ENCODE peak calls at places on chromosomes 16 and 17, in four cellular contexts. One of them, this sample, is unnamed.

GRCh38 chr17:29576214-29577008 is 7.9 kb downstream of the TP53I13 start:
- DNase-seq in fibroblast of mammary gland: no peak
- DNase-seq in upper lobe of right lung: no peak
- DNase-seq in GM12865: no peak
- DNase-seq in this sample: no peak

GRCh38 chr16:25796239-25796638 is 104.5 kb downstream of the HS3ST4 start:
- DNase-seq in upper lobe of right lung: no peak
- DNase-seq in GM12865: no peak
- DNase-seq in fibroblast of mammary gland: no peak
- DNase-seq in this sample: no peak

GRCh38 chr16:72480926-72481325 is 309.0 kb upstream of the PMFBP1 start:
- DNase-seq in upper lobe of right lung: no peak
- DNase-seq in fibroblast of mammary gland: peak
- DNase-seq in GM12865: no peak
- DNase-seq in this sample: peak

GRCh38 chr16:10729649-10730048 is 14.0 kb upstream of the NUBP1 start:
- DNase-seq in GM12865: no peak
- DNase-seq in upper lobe of right lung: no peak
- DNase-seq in fibroblast of mammary gland: peak
- DNase-seq in this sample: peak

GRCh38 chr17:49333806-49334205 is 28.2 kb downstream of the ZNF652 start:
- DNase-seq in upper lobe of right lung: no peak
- DNase-seq in fibroblast of mammary gland: peak
- DNase-seq in GM12865: no peak
- DNase-seq in this sample: peak

GRCh38 chr17:68972119-68972704 is 17.0 kb upstream of the ABCA8 start:
- DNase-seq in GM12865: peak
- DNase-seq in fibroblast of mammary gland: peak
- DNase-seq in upper lobe of right lung: no peak
- DNase-seq in this sample: peak

GRCh38 chr17:67392111-67392510 is 15.0 kb downstream of the PITPNC1 start:
- DNase-seq in fibroblast of mammary gland: no peak
- DNase-seq in upper lobe of right lung: no peak
- DNase-seq in GM12865: peak
- DNase-seq in this sample: no peak

GRCh38 chr16:68116256-68116853 is 31.2 kb downstream of the NFATC3 start:
- DNase-seq in GM12865: peak
- DNase-seq in fibroblast of mammary gland: peak
- DNase-seq in upper lobe of right lung: no peak
- DNase-seq in this sample: peak

GRCh38 chr17:1087381-1088241 is 90.7 kb downstream of the TIMM22 start:
- DNase-seq in GM12865: no peak
- DNase-seq in fibroblast of mammary gland: no peak
- DNase-seq in upper lobe of right lung: peak
- DNase-seq in this sample: peak

DNA sequence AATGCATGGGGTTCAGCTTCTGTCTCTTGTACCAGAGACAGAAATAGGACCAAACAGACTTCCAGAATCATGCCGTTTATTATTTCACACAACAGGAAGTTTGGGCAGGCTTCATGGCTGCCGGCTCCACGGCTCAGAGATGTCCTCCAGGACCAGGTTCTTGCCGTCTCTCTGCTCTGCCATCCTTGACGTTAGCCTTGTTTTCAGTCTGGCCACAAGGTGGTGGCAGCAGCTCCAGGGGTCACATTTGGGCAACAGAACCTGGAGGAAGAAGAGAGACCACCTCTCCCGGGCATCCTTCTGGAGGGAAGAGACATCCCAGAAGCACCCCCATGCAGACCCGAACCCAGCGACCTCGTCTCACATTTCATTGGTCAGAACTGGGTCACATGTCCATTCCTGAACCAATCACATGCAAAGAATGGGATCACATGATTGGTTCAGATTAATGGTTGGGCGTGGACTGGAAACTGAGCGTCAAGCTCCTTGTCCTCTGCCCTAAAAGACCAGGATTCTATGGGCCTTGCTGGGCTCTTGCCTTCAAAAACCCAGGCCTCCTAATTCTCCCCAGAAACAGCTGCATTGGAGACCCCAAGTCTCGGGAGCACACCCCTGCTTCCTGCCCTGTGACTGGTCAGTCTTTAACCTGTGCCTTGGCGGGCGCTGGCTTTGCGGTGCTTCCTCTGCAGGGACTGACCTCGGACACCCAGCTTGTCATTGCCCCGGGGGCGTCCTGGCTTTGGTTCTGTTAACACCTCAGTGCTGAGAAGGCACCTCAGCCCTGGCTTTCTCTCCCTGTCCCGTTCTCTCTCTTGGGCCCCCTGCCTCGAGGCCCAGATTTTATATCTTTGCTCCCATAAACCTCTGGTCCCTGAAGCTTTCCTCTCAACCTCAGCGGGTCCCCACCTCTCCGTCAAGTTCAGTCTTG is 63.3 kb downstream of the IRF8 start:
- DNase-seq in upper lobe of right lung: no peak
- DNase-seq in fibroblast of mammary gland: no peak
- DNase-seq in GM12865: no peak
- DNase-seq in this sample: no peak
- TF ChIP-seq CTCF in upper lobe of right lung: no peak
- TF ChIP-seq CTCF in fibroblast of mammary gland: no peak
- TF ChIP-seq CTCF in GM12865: no peak
- TF ChIP-seq CTCF in this sample: no peak

DNA sequence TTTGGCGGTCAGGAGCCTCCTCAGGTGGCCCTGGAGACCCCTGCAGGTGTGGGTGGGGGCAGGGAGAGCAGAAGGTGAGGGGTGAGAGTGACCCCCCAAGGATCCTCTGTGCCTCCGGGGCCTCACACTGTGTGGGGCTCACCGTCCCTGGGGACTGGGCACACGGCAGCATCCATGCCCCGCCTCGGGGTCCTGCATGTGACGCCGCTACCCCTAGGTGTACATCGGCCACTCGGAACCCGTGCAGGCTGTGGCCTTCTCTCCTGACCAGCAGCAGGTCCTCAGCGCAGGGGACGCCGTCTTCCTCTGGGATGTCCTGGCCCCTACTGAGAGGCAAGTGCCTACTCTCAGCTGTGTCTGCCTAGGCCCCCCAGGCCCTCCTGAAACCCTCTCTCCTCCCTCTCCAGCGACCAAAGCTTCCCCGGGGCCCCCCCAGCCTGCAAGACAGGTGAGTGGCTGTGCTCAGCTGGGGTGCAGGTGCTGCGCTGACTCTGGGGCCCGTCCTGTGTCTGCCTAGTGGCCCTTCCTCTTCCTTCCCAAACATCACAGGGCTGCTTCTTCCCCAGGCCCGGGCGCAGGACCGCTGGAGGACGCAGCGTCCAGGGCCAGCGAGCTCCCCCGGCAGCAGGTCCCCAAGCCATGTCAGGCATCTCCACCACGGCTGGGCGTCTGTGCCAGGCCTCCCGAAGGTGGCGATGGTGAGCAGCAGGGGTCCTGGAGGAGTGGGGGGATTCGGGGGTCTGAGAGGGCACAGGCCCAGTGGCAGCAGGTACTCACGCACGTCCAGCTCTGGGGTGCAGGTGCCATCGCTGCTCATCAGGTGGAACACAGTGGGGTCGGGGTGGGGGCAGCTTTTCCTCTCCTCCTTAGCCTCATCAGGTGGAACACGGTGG is 9.0 kb upstream of the RHOT2 start:
- DNase-seq in upper lobe of right lung: no peak
- DNase-seq in GM12865: no peak
- DNase-seq in fibroblast of mammary gland: no peak
- DNase-seq in this sample: no peak
- TF ChIP-seq CTCF in upper lobe of right lung: no peak
- TF ChIP-seq CTCF in GM12865: no peak
- TF ChIP-seq CTCF in fibroblast of mammary gland: peak
- TF ChIP-seq CTCF in this sample: no peak

GRCh38 chr17:73215414-73215813 is 22.6 kb downstream of the COG1 start:
- DNase-seq in upper lobe of right lung: no peak
- DNase-seq in GM12865: no peak
- DNase-seq in fibroblast of mammary gland: no peak
- DNase-seq in this sample: no peak
- TF ChIP-seq CTCF in upper lobe of right lung: no peak
- TF ChIP-seq CTCF in GM12865: peak
- TF ChIP-seq CTCF in fibroblast of mammary gland: no peak
- TF ChIP-seq CTCF in this sample: no peak

DNA sequence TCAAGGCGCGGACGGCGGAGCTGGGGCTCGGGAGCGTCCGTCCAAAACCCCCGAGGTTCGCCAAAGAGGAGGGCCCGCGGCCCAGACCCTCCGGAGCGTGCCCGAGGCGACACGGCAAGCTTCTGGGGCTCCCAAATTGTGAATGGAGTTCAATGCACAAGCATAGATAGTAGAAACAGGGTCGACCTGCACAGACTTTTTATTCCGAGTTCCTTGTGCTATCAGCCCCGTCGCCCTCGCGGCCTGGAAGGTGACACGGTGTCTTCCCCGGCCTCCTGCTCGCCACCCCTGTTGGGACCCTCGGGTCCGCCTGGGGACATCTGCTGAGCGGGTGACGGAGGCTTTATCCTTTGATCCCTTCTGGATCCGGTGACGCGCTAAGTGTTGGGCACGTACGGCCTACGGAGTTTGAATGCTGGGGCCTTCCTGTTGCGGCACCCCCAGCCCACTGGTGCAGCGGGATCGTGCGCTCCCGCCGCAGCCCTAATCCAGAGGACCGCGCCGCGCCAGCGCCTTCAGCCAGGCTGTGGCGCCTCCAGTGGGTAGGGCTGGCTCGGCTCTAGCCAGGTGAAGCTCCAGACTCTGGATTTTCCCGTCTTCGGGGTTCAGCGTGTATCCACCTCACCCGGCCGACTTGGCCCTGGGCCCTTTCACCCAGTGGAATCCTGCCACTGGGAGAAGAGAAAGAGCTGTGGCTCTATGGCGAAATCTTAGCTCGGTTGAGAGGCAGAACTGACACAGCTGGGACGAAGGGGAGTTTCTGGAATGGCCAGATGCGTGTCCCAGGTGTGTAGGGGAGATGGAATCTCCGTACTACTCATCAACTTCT is 17.0 kb upstream of the NTN1 start:
- DNase-seq in upper lobe of right lung: no peak
- DNase-seq in fibroblast of mammary gland: no peak
- DNase-seq in GM12865: no peak
- DNase-seq in this sample: no peak
- TF ChIP-seq CTCF in upper lobe of right lung: no peak
- TF ChIP-seq CTCF in fibroblast of mammary gland: no peak
- TF ChIP-seq CTCF in GM12865: no peak
- TF ChIP-seq CTCF in this sample: no peak

DNA sequence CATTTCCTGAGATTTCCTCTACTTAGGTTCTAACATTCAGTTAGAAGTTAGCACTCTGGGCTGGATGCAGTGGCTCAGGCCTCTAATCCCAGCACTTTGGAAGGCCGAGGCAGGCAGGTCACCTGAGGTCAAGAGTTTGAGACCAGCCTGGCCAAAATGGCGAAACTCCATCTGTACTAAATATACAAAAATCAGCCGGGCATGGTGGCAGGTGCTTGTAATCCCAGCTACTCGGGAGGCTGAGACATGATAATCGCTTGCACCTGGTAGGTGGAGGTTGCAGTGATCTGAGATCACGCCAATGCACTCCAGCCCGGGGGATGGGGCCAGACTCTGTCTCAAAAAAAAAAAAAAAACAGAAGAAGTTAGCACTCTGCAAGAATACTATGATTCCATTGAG is 1430.9 kb downstream of the CDH11 start:
- DNase-seq in upper lobe of right lung: no peak
- DNase-seq in GM12865: no peak
- DNase-seq in fibroblast of mammary gland: no peak
- DNase-seq in this sample: no peak
- TF ChIP-seq CTCF in upper lobe of right lung: no peak
- TF ChIP-seq CTCF in GM12865: no peak
- TF ChIP-seq CTCF in fibroblast of mammary gland: no peak
- TF ChIP-seq CTCF in this sample: no peak

GRCh38 chr17:9931144-9931543 is 26.1 kb upstream of the RCVRN start:
- DNase-seq in upper lobe of right lung: no peak
- DNase-seq in fibroblast of mammary gland: no peak
- DNase-seq in GM12865: no peak
- DNase-seq in this sample: no peak

GRCh38 chr17:9925457-9925856 is 20.4 kb upstream of the RCVRN start:
- DNase-seq in upper lobe of right lung: no peak
- DNase-seq in GM12865: no peak
- DNase-seq in fibroblast of mammary gland: no peak
- DNase-seq in this sample: no peak

GRCh38 chr17:9926150-9926804 is 21.2 kb upstream of the RCVRN start:
- DNase-seq in GM12865: no peak
- DNase-seq in upper lobe of right lung: no peak
- DNase-seq in fibroblast of mammary gland: no peak
- DNase-seq in this sample: no peak

GRCh38 chr17:9929873-9930272 is 24.8 kb upstream of the RCVRN start:
- DNase-seq in GM12865: no peak
- DNase-seq in upper lobe of right lung: no peak
- DNase-seq in fibroblast of mammary gland: no peak
- DNase-seq in this sample: no peak

GRCh38 chr17:9928601-9929341 is 23.7 kb upstream of the RCVRN start:
- DNase-seq in fibroblast of mammary gland: peak
- DNase-seq in upper lobe of right lung: no peak
- DNase-seq in GM12865: peak
- DNase-seq in this sample: peak
- TF ChIP-seq CTCF in fibroblast of mammary gland: peak
- TF ChIP-seq CTCF in upper lobe of right lung: peak
- TF ChIP-seq CTCF in GM12865: no peak
- TF ChIP-seq CTCF in this sample: peak

DNA sequence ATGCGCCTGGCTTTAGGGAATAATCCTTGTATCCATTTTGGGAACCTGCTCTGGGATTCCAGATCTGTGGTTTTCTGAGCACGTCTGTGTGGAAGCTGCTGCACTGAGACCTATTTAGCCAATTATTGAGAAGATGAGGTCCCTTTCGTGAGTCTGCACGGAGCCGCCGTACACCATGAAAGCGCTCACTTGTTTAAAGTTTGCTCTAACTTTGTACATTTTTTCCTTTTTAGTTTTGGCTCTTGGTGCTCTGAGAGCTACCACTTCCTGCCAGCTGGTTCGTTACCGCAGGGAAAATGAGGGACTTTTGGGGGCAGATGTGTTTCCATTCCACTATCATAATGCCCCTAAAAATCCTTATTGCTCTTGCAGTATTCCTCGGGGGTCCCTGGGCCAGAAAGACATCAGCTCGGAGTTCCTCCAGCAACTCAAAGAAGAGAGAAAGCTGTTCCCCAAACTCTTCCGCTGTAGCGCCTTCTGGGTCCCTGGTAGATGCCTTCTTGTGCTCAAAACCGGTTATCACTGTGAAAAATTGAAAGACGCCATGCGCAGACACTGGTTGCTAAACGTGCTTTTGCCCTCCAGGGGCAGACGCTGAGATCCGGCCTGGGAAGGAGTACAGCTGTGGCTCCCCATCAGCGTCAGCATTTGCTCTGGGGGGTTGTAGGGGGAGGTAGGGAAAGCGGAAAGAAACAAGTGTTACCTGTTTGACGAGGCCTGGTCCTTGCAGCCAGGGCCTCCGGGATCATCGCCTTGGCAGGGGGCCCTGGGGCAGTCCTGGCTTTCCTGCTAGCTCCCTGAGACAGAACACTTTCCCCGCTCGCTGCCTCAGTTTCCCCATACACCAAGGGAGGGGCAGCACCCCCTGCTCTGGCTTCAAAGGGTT is 238.1 kb downstream of the MRTFB start:
- DNase-seq in upper lobe of right lung: no peak
- DNase-seq in fibroblast of mammary gland: no peak
- DNase-seq in GM12865: peak
- DNase-seq in this sample: no peak
- TF ChIP-seq CTCF in upper lobe of right lung: no peak
- TF ChIP-seq CTCF in fibroblast of mammary gland: no peak
- TF ChIP-seq CTCF in GM12865: peak
- TF ChIP-seq CTCF in this sample: peak